ENCODE peak calls at places on chromosomes 3 and 15, in seven cellular contexts. D, Q, I, N, X, K and W are unnamed samples.

GRCh38 chr15:57218826-57219576 is 157.3 kb upstream of the CGNL1 start:
- DNase-seq in K (peak), X (peak), D (peak), Q (no peak), N (no peak), I (no peak), W (peak)

GRCh38 chr15:89370120-89371077 is 35.8 kb upstream of the POLG start:
- DNase-seq in N (no peak), K (no peak), D (no peak), I (no peak), Q (no peak), X (no peak), W (no peak)

GRCh38 chr3:16441306-16441898 is 72.1 kb downstream of the RFTN1 start:
- DNase-seq in D (peak), N (no peak), Q (no peak), X (no peak), K (peak), I (no peak), W (no peak)

GRCh38 chr3:197028711-197029510 is 706 bp downstream of the MELTF start:
- DNase-seq in Q (no peak), D (no peak), X (no peak), N (no peak), I (no peak), K (no peak), W (no peak)

GRCh38 chr3:141105828-141106628 is 54.9 kb downstream of the SPSB4 start:
- DNase-seq in K (peak), N (no peak), I (peak), D (peak), X (peak), Q (peak), W (peak)

GRCh38 chr15:81293728-81294500 is 30.0 kb downstream of the STARD5 start:
- DNase-seq in I (no peak), D (no peak), N (no peak), Q (no peak), X (no peak), K (no peak), W (no peak)

GRCh38 chr3:138833908-138834358 is 795 bp downstream of the PIK3CB start:
- DNase-seq in Q (no peak), N (no peak), I (no peak), D (peak), K (no peak), X (no peak), W (peak)

GRCh38 chr3:134797080-134797801 is 2.2 kb downstream of the EPHB1 start:
- DNase-seq in K (no peak), Q (no peak), N (no peak), D (peak), I (no peak), X (no peak), W (no peak)

GRCh38 chr3:136925425-136926190 is 32.2 kb upstream of the IL20RB start:
- DNase-seq in X (no peak), K (no peak), I (no peak), D (peak), Q (no peak), N (no peak), W (no peak)

GRCh38 chr15:46607103-46607502 is 972.3 kb downstream of the SQOR start:
- DNase-seq in X (no peak), K (no peak), Q (no peak), D (no peak), N (no peak), I (no peak), W (no peak)

GRCh38 chr3:20060924-20061323 is 20.7 kb downstream of the KAT2B start:
- DNase-seq in I (no peak), Q (no peak), X (no peak), N (no peak), K (no peak), D (peak), W (peak)

GRCh38 chr15:22884344-22884743 is 45.9 kb downstream of the NIPA2 start:
- DNase-seq in X (no peak), D (no peak), Q (no peak), K (no peak), N (no peak), I (no peak), W (no peak)

GRCh38 chr3:16247282-16248058 is 17.3 kb downstream of the DPH3 start:
- DNase-seq in N (peak), I (peak), X (peak), K (peak), D (peak), Q (peak), W (peak)

GRCh38 chr3:179421500-179421899 is 29.8 kb downstream of the GNB4 start:
- DNase-seq in I (peak), X (no peak), N (no peak), Q (peak), D (peak), K (no peak), W (peak)